ENCODE peak calls at places on chromosome 16, in ten cellular contexts. I is EL; Z is CD4-positive, alpha-beta memory T cell; V is stimulated activated CD8-positive, alpha-beta memory T cell treated with anti-CD3 and anti-CD28 coated beads, Interleukin-2, amount 100 ng/mL, for 1 hour; F is hypothalamus; L is substantia nigra; N is GM13976; S is iPS-NIHi11; P is OCI-LY7; J is PC-3. H is an unnamed sample.

GRCh38 chr16:84810518-84811273 is 9.1 kb upstream of the CRISPLD2 start:
- DNase-seq in I (no peak), Z (peak), V (no peak), F (no peak), L (no peak), N (peak), S (no peak), P (no peak), J (no peak), H (no peak)

GRCh38 chr16:50741225-50741807 is 570 bp upstream of the CYLD start:
- DNase-seq in I (no peak), Z (no peak), V (no peak), F (no peak), L (no peak), N (no peak), S (no peak), P (no peak), J (no peak), H (no peak)

GRCh38 chr16:11801481-11802021 is 4.5 kb upstream of the ZC3H7A start:
- DNase-seq in I (peak), Z (no peak), V (no peak), F (no peak), L (no peak), N (no peak), S (no peak), P (no peak), J (peak), H (no peak)

GRCh38 chr16:1159973-1160772 is 7.3 kb downstream of the CACNA1H start:
- DNase-seq in I (no peak), Z (no peak), V (no peak), F (no peak), L (peak), N (no peak), S (no peak), P (no peak), J (peak), H (no peak)

GRCh38 chr16:74695450-74696422 is 4.9 kb downstream of the MLKL start:
- DNase-seq in I (peak), Z (peak), V (peak), F (peak), L (peak), N (peak), S (peak), P (peak), J (peak), H (peak)

GRCh38 chr16:66381585-66382170 is 15.2 kb downstream of the CDH5 start:
- DNase-seq in I (no peak), Z (no peak), V (no peak), F (no peak), L (no peak), N (no peak), S (no peak), P (no peak), J (no peak), H (no peak)

GRCh38 chr16:12896562-12896961 is 4.8 kb upstream of the SHISA9 start:
- DNase-seq in I (peak), Z (no peak), V (no peak), F (no peak), L (no peak), N (peak), S (peak), P (peak), J (peak), H (no peak)

GRCh38 chr16:73912850-73913249 is 383.8 kb upstream of the PSMD7 start:
- DNase-seq in I (no peak), Z (no peak), V (no peak), F (no peak), L (no peak), N (no peak), S (no peak), P (no peak), J (no peak), H (no peak)

GRCh38 chr16:6753553-6753952 is 579.1 kb upstream of the RBFOX1 start:
- DNase-seq in I (no peak), Z (no peak), V (no peak), F (no peak), L (no peak), N (no peak), S (peak), P (no peak), J (no peak), H (no peak)

GRCh38 chr16:14378131-14378551 is 251.9 kb downstream of the PARN start:
- DNase-seq in I (peak), Z (no peak), V (no peak), F (no peak), L (no peak), N (no peak), S (peak), P (no peak), J (peak), H (no peak)

GRCh38 chr16:85910854-85911247 is 11.9 kb downstream of the IRF8 start:
- DNase-seq in I (no peak), Z (no peak), V (no peak), F (no peak), L (no peak), N (no peak), S (no peak), P (peak), J (no peak), H (no peak)

GRCh38 chr16:177394-177822 is 928 bp downstream of the HBA1 start:
- DNase-seq in I (no peak), Z (no peak), V (no peak), F (no peak), L (no peak), N (no peak), S (no peak), P (no peak), J (no peak), H (no peak)

GRCh38 chr16:81442220-81442908 is 2.2 kb upstream of the CMIP start:
- DNase-seq in I (no peak), Z (peak), V (no peak), F (no peak), L (no peak), N (no peak), S (no peak), P (no peak), J (no peak), H (no peak)

GRCh38 chr16:90077757-90078593 is 844 bp upstream of the PRDM7 start:
- DNase-seq in I (no peak), Z (no peak), V (no peak), F (no peak), L (peak), N (peak), S (peak), P (peak), J (peak), H (no peak)

GRCh38 chr16:30893082-30893743 is 664 bp downstream of the BCL7C start:
- DNase-seq in I (no peak), Z (peak), V (no peak), F (no peak), L (no peak), N (peak), S (peak), P (no peak), J (no peak), H (no peak)

GRCh38 chr16:35533683-35534082 is 2074.3 kb downstream of the TP53TG3F start:
- DNase-seq in I (no peak), Z (no peak), V (no peak), F (no peak), L (no peak), N (no peak), S (no peak), P (peak), J (no peak), H (no peak)

GRCh38 chr16:53576228-53576627 is 73.2 kb upstream of the AKTIP start:
- DNase-seq in I (no peak), Z (no peak), V (no peak), F (no peak), L (no peak), N (no peak), S (no peak), P (no peak), J (no peak), H (no peak)

GRCh38 chr16:70454221-70455034 is at the start of gene FCSK:
- DNase-seq in I (peak), Z (peak), V (peak), F (peak), L (peak), N (peak), S (peak), P (peak), J (peak), H (peak)

GRCh38 chr16:10162981-10163380 is 19.2 kb downstream of the GRIN2A start:
- DNase-seq in I (no peak), Z (no peak), V (no peak), F (no peak), L (no peak), N (no peak), S (no peak), P (no peak), J (no peak), H (no peak)

GRCh38 chr16:57284206-57284951 is at the start of gene PLLP:
- DNase-seq in I (peak), Z (peak), V (no peak), F (no peak), L (peak), N (peak), S (peak), P (no peak), J (peak), H (peak)

GRCh38 chr16:727291-727977 is 528 bp downstream of the HAGHL start:
- DNase-seq in I (peak), Z (no peak), V (no peak), F (no peak), L (no peak), N (peak), S (no peak), P (no peak), J (no peak), H (no peak)

GRCh38 chr16:22356930-22357634 is 17.3 kb downstream of the CDR2 start:
- DNase-seq in I (no peak), Z (no peak), V (no peak), F (no peak), L (no peak), N (no peak), S (no peak), P (no peak), J (no peak), H (no peak)

GRCh38 chr16:3143189-3143588 is 8.4 kb downstream of the ZNF213 start:
- DNase-seq in I (no peak), Z (no peak), V (no peak), F (no peak), L (no peak), N (no peak), S (no peak), P (no peak), J (no peak), H (no peak)

GRCh38 chr16:35685085-35685484 is 2225.7 kb downstream of the TP53TG3F start:
- DNase-seq in I (no peak), Z (no peak), V (no peak), F (no peak), L (no peak), N (no peak), S (no peak), P (no peak), J (no peak), H (no peak)

GRCh38 chr16:230949-231348 is 1.7 kb upstream of the LUC7L start:
- DNase-seq in I (no peak), Z (no peak), V (no peak), F (no peak), L (no peak), N (no peak), S (no peak), P (no peak), J (no peak), H (no peak)

GRCh38 chr16:14658063-14658462 is 25.3 kb downstream of the BFAR start:
- DNase-seq in I (no peak), Z (no peak), V (no peak), F (no peak), L (no peak), N (peak), S (no peak), P (peak), J (no peak), H (peak)

GRCh38 chr16:22192261-22193133 is 13.6 kb upstream of the EEF2K start:
- DNase-seq in I (peak), Z (peak), V (peak), F (peak), L (peak), N (peak), S (no peak), P (peak), J (peak), H (no peak)

GRCh38 chr16:56340416-56340815 is 84.9 kb downstream of the AMFR start:
- DNase-seq in I (no peak), Z (no peak), V (no peak), F (no peak), L (no peak), N (no peak), S (no peak), P (no peak), J (no peak), H (no peak)

GRCh38 chr16:28324887-28325279 is 32.6 kb downstream of the SBK1 start:
- DNase-seq in I (no peak), Z (no peak), V (no peak), F (no peak), L (no peak), N (no peak), S (no peak), P (no peak), J (no peak), H (no peak)

GRCh38 chr16:71542377-71542776 is 16.2 kb downstream of the CHST4 start:
- DNase-seq in I (peak), Z (peak), V (no peak), F (no peak), L (no peak), N (peak), S (peak), P (peak), J (peak), H (no peak)

GRCh38 chr16:51390877-51391276 is 239.8 kb upstream of the SALL1 start:
- DNase-seq in I (no peak), Z (no peak), V (no peak), F (no peak), L (no peak), N (no peak), S (peak), P (no peak), J (no peak), H (no peak)

GRCh38 chr16:19102187-19102872 is 11.4 kb upstream of the ITPRIPL2 start:
- DNase-seq in I (peak), Z (no peak), V (no peak), F (no peak), L (no peak), N (no peak), S (no peak), P (no peak), J (peak), H (no peak)

GRCh38 chr16:74936902-74937560 is 47.9 kb downstream of the WDR59 start:
- DNase-seq in I (peak), Z (no peak), V (no peak), F (no peak), L (no peak), N (peak), S (no peak), P (no peak), J (peak), H (no peak)

H was measured in GM12892.